ENCODE peak calls at places on chromosomes 16 and 17, in eight cellular contexts. One of them, this sample, is unnamed.

GRCh38 chr17:48456584-48456983 is 26.6 kb upstream of the SKAP1 start:
- DNase-seq in stimulated activated CD8-positive, alpha-beta memory T cell treated with anti-CD3 and anti-CD28 coated beads, Interleukin-4, amount 100 ng/mL, for 1 hour: no peak
- DNase-seq in RCC 7860: peak
- DNase-seq in Right ventricle myocardium inferior: no peak
- DNase-seq in naive thymus-derived CD4-positive, alpha-beta T cell: no peak
- DNase-seq in natural killer cell: no peak
- DNase-seq in GM13977: no peak
- DNase-seq in activated CD4-positive, alpha-beta memory T cell treated with anti-CD3 and anti-CD28 coated beads, Interleukin-2, amount 10 ng/mL, durations not matched to agents 7 days and 5 days: peak
- DNase-seq in this sample: no peak

GRCh38 chr16:88634141-88634993 is 4.0 kb upstream of the IL17C start:
- DNase-seq in stimulated activated CD8-positive, alpha-beta memory T cell treated with anti-CD3 and anti-CD28 coated beads, Interleukin-4, amount 100 ng/mL, for 1 hour: peak
- DNase-seq in RCC 7860: no peak
- DNase-seq in Right ventricle myocardium inferior: peak
- DNase-seq in naive thymus-derived CD4-positive, alpha-beta T cell: no peak
- DNase-seq in natural killer cell: peak
- DNase-seq in GM13977: peak
- DNase-seq in activated CD4-positive, alpha-beta memory T cell treated with anti-CD3 and anti-CD28 coated beads, Interleukin-2, amount 10 ng/mL, durations not matched to agents 7 days and 5 days: peak
- DNase-seq in this sample: peak

GRCh38 chr16:11087691-11088431 is 143.5 kb downstream of the CLEC16A start:
- DNase-seq in stimulated activated CD8-positive, alpha-beta memory T cell treated with anti-CD3 and anti-CD28 coated beads, Interleukin-4, amount 100 ng/mL, for 1 hour: no peak
- DNase-seq in RCC 7860: no peak
- DNase-seq in Right ventricle myocardium inferior: no peak
- DNase-seq in naive thymus-derived CD4-positive, alpha-beta T cell: peak
- DNase-seq in natural killer cell: no peak
- DNase-seq in GM13977: no peak
- DNase-seq in activated CD4-positive, alpha-beta memory T cell treated with anti-CD3 and anti-CD28 coated beads, Interleukin-2, amount 10 ng/mL, durations not matched to agents 7 days and 5 days: peak
- DNase-seq in this sample: no peak

GRCh38 chr16:1800703-1801102 is 7.2 kb upstream of the IGFALS start:
- DNase-seq in stimulated activated CD8-positive, alpha-beta memory T cell treated with anti-CD3 and anti-CD28 coated beads, Interleukin-4, amount 100 ng/mL, for 1 hour: no peak
- DNase-seq in RCC 7860: no peak
- DNase-seq in Right ventricle myocardium inferior: no peak
- DNase-seq in naive thymus-derived CD4-positive, alpha-beta T cell: no peak
- DNase-seq in natural killer cell: no peak
- DNase-seq in GM13977: no peak
- DNase-seq in activated CD4-positive, alpha-beta memory T cell treated with anti-CD3 and anti-CD28 coated beads, Interleukin-2, amount 10 ng/mL, durations not matched to agents 7 days and 5 days: no peak
- DNase-seq in this sample: no peak

GRCh38 chr17:300881-301280 is 51.7 kb downstream of the RPH3AL start:
- DNase-seq in stimulated activated CD8-positive, alpha-beta memory T cell treated with anti-CD3 and anti-CD28 coated beads, Interleukin-4, amount 100 ng/mL, for 1 hour: no peak
- DNase-seq in RCC 7860: no peak
- DNase-seq in Right ventricle myocardium inferior: peak
- DNase-seq in naive thymus-derived CD4-positive, alpha-beta T cell: no peak
- DNase-seq in natural killer cell: no peak
- DNase-seq in GM13977: no peak
- DNase-seq in activated CD4-positive, alpha-beta memory T cell treated with anti-CD3 and anti-CD28 coated beads, Interleukin-2, amount 10 ng/mL, durations not matched to agents 7 days and 5 days: no peak
- DNase-seq in this sample: no peak

GRCh38 chr16:21980032-21980431 is 20.9 kb downstream of the PDZD9 start:
- DNase-seq in stimulated activated CD8-positive, alpha-beta memory T cell treated with anti-CD3 and anti-CD28 coated beads, Interleukin-4, amount 100 ng/mL, for 1 hour: no peak
- DNase-seq in RCC 7860: no peak
- DNase-seq in Right ventricle myocardium inferior: no peak
- DNase-seq in naive thymus-derived CD4-positive, alpha-beta T cell: no peak
- DNase-seq in natural killer cell: no peak
- DNase-seq in GM13977: no peak
- DNase-seq in activated CD4-positive, alpha-beta memory T cell treated with anti-CD3 and anti-CD28 coated beads, Interleukin-2, amount 10 ng/mL, durations not matched to agents 7 days and 5 days: no peak
- DNase-seq in this sample: no peak

GRCh38 chr17:5500804-5501391 is 14.5 kb downstream of the MIS12 start:
- DNase-seq in stimulated activated CD8-positive, alpha-beta memory T cell treated with anti-CD3 and anti-CD28 coated beads, Interleukin-4, amount 100 ng/mL, for 1 hour: peak
- DNase-seq in RCC 7860: peak
- DNase-seq in Right ventricle myocardium inferior: peak
- DNase-seq in naive thymus-derived CD4-positive, alpha-beta T cell: peak
- DNase-seq in natural killer cell: peak
- DNase-seq in GM13977: peak
- DNase-seq in activated CD4-positive, alpha-beta memory T cell treated with anti-CD3 and anti-CD28 coated beads, Interleukin-2, amount 10 ng/mL, durations not matched to agents 7 days and 5 days: peak
- DNase-seq in this sample: peak

GRCh38 chr17:79798296-79799173 is 1.7 kb upstream of the CBX8 start:
- DNase-seq in stimulated activated CD8-positive, alpha-beta memory T cell treated with anti-CD3 and anti-CD28 coated beads, Interleukin-4, amount 100 ng/mL, for 1 hour: no peak
- DNase-seq in RCC 7860: no peak
- DNase-seq in Right ventricle myocardium inferior: no peak
- DNase-seq in naive thymus-derived CD4-positive, alpha-beta T cell: peak
- DNase-seq in natural killer cell: no peak
- DNase-seq in GM13977: no peak
- DNase-seq in activated CD4-positive, alpha-beta memory T cell treated with anti-CD3 and anti-CD28 coated beads, Interleukin-2, amount 10 ng/mL, durations not matched to agents 7 days and 5 days: no peak
- DNase-seq in this sample: no peak

GRCh38 chr17:7716901-7717755 is at the start of gene DNAH2:
- DNase-seq in stimulated activated CD8-positive, alpha-beta memory T cell treated with anti-CD3 and anti-CD28 coated beads, Interleukin-4, amount 100 ng/mL, for 1 hour: no peak
- DNase-seq in RCC 7860: peak
- DNase-seq in Right ventricle myocardium inferior: peak
- DNase-seq in naive thymus-derived CD4-positive, alpha-beta T cell: no peak
- DNase-seq in natural killer cell: no peak
- DNase-seq in GM13977: peak
- DNase-seq in activated CD4-positive, alpha-beta memory T cell treated with anti-CD3 and anti-CD28 coated beads, Interleukin-2, amount 10 ng/mL, durations not matched to agents 7 days and 5 days: peak
- DNase-seq in this sample: peak

GRCh38 chr16:53098526-53099317 is 43.9 kb downstream of the CHD9 start:
- DNase-seq in stimulated activated CD8-positive, alpha-beta memory T cell treated with anti-CD3 and anti-CD28 coated beads, Interleukin-4, amount 100 ng/mL, for 1 hour: no peak
- DNase-seq in RCC 7860: peak
- DNase-seq in Right ventricle myocardium inferior: peak
- DNase-seq in naive thymus-derived CD4-positive, alpha-beta T cell: peak
- DNase-seq in natural killer cell: peak
- DNase-seq in GM13977: peak
- DNase-seq in activated CD4-positive, alpha-beta memory T cell treated with anti-CD3 and anti-CD28 coated beads, Interleukin-2, amount 10 ng/mL, durations not matched to agents 7 days and 5 days: peak
- DNase-seq in this sample: peak

GRCh38 chr17:64992325-64992802 is 64.2 kb downstream of the GNA13 start:
- DNase-seq in stimulated activated CD8-positive, alpha-beta memory T cell treated with anti-CD3 and anti-CD28 coated beads, Interleukin-4, amount 100 ng/mL, for 1 hour: no peak
- DNase-seq in RCC 7860: peak
- DNase-seq in Right ventricle myocardium inferior: no peak
- DNase-seq in naive thymus-derived CD4-positive, alpha-beta T cell: no peak
- DNase-seq in natural killer cell: no peak
- DNase-seq in GM13977: no peak
- DNase-seq in activated CD4-positive, alpha-beta memory T cell treated with anti-CD3 and anti-CD28 coated beads, Interleukin-2, amount 10 ng/mL, durations not matched to agents 7 days and 5 days: no peak
- DNase-seq in this sample: no peak

GRCh38 chr17:50848691-50849090 is 13.3 kb downstream of the WFIKKN2 start:
- DNase-seq in stimulated activated CD8-positive, alpha-beta memory T cell treated with anti-CD3 and anti-CD28 coated beads, Interleukin-4, amount 100 ng/mL, for 1 hour: no peak
- DNase-seq in RCC 7860: no peak
- DNase-seq in Right ventricle myocardium inferior: no peak
- DNase-seq in naive thymus-derived CD4-positive, alpha-beta T cell: no peak
- DNase-seq in natural killer cell: no peak
- DNase-seq in GM13977: no peak
- DNase-seq in activated CD4-positive, alpha-beta memory T cell treated with anti-CD3 and anti-CD28 coated beads, Interleukin-2, amount 10 ng/mL, durations not matched to agents 7 days and 5 days: no peak
- DNase-seq in this sample: no peak

GRCh38 chr17:15508466-15508865 is 41.0 kb upstream of the CDRT4 start:
- DNase-seq in stimulated activated CD8-positive, alpha-beta memory T cell treated with anti-CD3 and anti-CD28 coated beads, Interleukin-4, amount 100 ng/mL, for 1 hour: no peak
- DNase-seq in RCC 7860: no peak
- DNase-seq in Right ventricle myocardium inferior: no peak
- DNase-seq in naive thymus-derived CD4-positive, alpha-beta T cell: no peak
- DNase-seq in natural killer cell: no peak
- DNase-seq in GM13977: no peak
- DNase-seq in activated CD4-positive, alpha-beta memory T cell treated with anti-CD3 and anti-CD28 coated beads, Interleukin-2, amount 10 ng/mL, durations not matched to agents 7 days and 5 days: no peak
- DNase-seq in this sample: no peak

GRCh38 chr17:596287-596686 is 118.4 kb downstream of the VPS53 start:
- DNase-seq in stimulated activated CD8-positive, alpha-beta memory T cell treated with anti-CD3 and anti-CD28 coated beads, Interleukin-4, amount 100 ng/mL, for 1 hour: no peak
- DNase-seq in RCC 7860: no peak
- DNase-seq in Right ventricle myocardium inferior: no peak
- DNase-seq in naive thymus-derived CD4-positive, alpha-beta T cell: no peak
- DNase-seq in natural killer cell: no peak
- DNase-seq in GM13977: no peak
- DNase-seq in activated CD4-positive, alpha-beta memory T cell treated with anti-CD3 and anti-CD28 coated beads, Interleukin-2, amount 10 ng/mL, durations not matched to agents 7 days and 5 days: no peak
- DNase-seq in this sample: no peak

GRCh38 chr17:77117415-77117814 is 23.4 kb upstream of the SEC14L1 start:
- DNase-seq in stimulated activated CD8-positive, alpha-beta memory T cell treated with anti-CD3 and anti-CD28 coated beads, Interleukin-4, amount 100 ng/mL, for 1 hour: no peak
- DNase-seq in RCC 7860: no peak
- DNase-seq in Right ventricle myocardium inferior: no peak
- DNase-seq in naive thymus-derived CD4-positive, alpha-beta T cell: no peak
- DNase-seq in natural killer cell: no peak
- DNase-seq in GM13977: no peak
- DNase-seq in activated CD4-positive, alpha-beta memory T cell treated with anti-CD3 and anti-CD28 coated beads, Interleukin-2, amount 10 ng/mL, durations not matched to agents 7 days and 5 days: no peak
- DNase-seq in this sample: no peak

GRCh38 chr17:55273579-55274370 is 9.0 kb downstream of the HLF start:
- DNase-seq in stimulated activated CD8-positive, alpha-beta memory T cell treated with anti-CD3 and anti-CD28 coated beads, Interleukin-4, amount 100 ng/mL, for 1 hour: no peak
- DNase-seq in RCC 7860: no peak
- DNase-seq in Right ventricle myocardium inferior: peak
- DNase-seq in naive thymus-derived CD4-positive, alpha-beta T cell: no peak
- DNase-seq in natural killer cell: no peak
- DNase-seq in GM13977: no peak
- DNase-seq in activated CD4-positive, alpha-beta memory T cell treated with anti-CD3 and anti-CD28 coated beads, Interleukin-2, amount 10 ng/mL, durations not matched to agents 7 days and 5 days: no peak
- DNase-seq in this sample: no peak

GRCh38 chr17:15169676-15170075 is 95.5 kb downstream of the PMP22 start:
- DNase-seq in stimulated activated CD8-positive, alpha-beta memory T cell treated with anti-CD3 and anti-CD28 coated beads, Interleukin-4, amount 100 ng/mL, for 1 hour: no peak
- DNase-seq in RCC 7860: peak
- DNase-seq in Right ventricle myocardium inferior: no peak
- DNase-seq in naive thymus-derived CD4-positive, alpha-beta T cell: no peak
- DNase-seq in natural killer cell: no peak
- DNase-seq in GM13977: no peak
- DNase-seq in activated CD4-positive, alpha-beta memory T cell treated with anti-CD3 and anti-CD28 coated beads, Interleukin-2, amount 10 ng/mL, durations not matched to agents 7 days and 5 days: no peak
- DNase-seq in this sample: no peak